ENCODE peak calls at places on chromosome 15, in four cellular contexts. One of them, this sample, is unnamed.

GRCh38 chr15:47517737-47518136 is 199.6 kb upstream of the SEMA6D start:
- DNase-seq in GM12878: no peak
- DNase-seq in H1: no peak
- DNase-seq in K562: no peak
- DNase-seq in this sample: no peak

GRCh38 chr15:31342781-31343626 is 16.4 kb downstream of the KLF13 start:
- DNase-seq in GM12878: no peak
- DNase-seq in H1: no peak
- DNase-seq in K562: no peak
- DNase-seq in this sample: no peak

GRCh38 chr15:42090781-42091180 is 3.6 kb downstream of the PLA2G4D start:
- DNase-seq in H1: no peak
- DNase-seq in K562: no peak
- DNase-seq in GM12878: no peak
- DNase-seq in this sample: no peak

GRCh38 chr15:47582283-47582682 is 135.0 kb upstream of the SEMA6D start:
- DNase-seq in GM12878: no peak
- DNase-seq in H1: no peak
- DNase-seq in K562: no peak
- DNase-seq in this sample: no peak

GRCh38 chr15:30859091-30859874 is 44.4 kb upstream of the FAN1 start:
- DNase-seq in K562: peak
- DNase-seq in H1: no peak
- DNase-seq in GM12878: no peak
- DNase-seq in this sample: peak

GRCh38 chr15:74050127-74050526 is 32.2 kb downstream of the GOLGA6A start:
- DNase-seq in GM12878: no peak
- DNase-seq in H1: no peak
- DNase-seq in K562: no peak
- DNase-seq in this sample: no peak

GRCh38 chr15:29035571-29036285 is 150.0 kb downstream of the APBA2 start:
- DNase-seq in GM12878: no peak
- DNase-seq in H1: no peak
- DNase-seq in K562: no peak
- DNase-seq in this sample: no peak

GRCh38 chr15:62558640-62559039 is 393.6 kb upstream of the C2CD4B start:
- DNase-seq in H1: no peak
- DNase-seq in GM12878: no peak
- DNase-seq in K562: no peak
- DNase-seq in this sample: peak

GRCh38 chr15:25905140-25905539 is 42.0 kb upstream of the ATP10A start:
- DNase-seq in GM12878: no peak
- DNase-seq in K562: no peak
- DNase-seq in H1: no peak
- DNase-seq in this sample: no peak

GRCh38 chr15:50531163-50531562 is 15.3 kb downstream of the USP50 start:
- DNase-seq in H1: no peak
- DNase-seq in GM12878: no peak
- DNase-seq in K562: no peak
- DNase-seq in this sample: no peak

GRCh38 chr15:28912422-28912821 is 26.6 kb downstream of the APBA2 start:
- DNase-seq in K562: no peak
- DNase-seq in H1: no peak
- DNase-seq in GM12878: no peak
- DNase-seq in this sample: no peak

GRCh38 chr15:69578792-69579587 is 126.4 kb downstream of the RPLP1 start:
- DNase-seq in GM12878: no peak
- DNase-seq in H1: no peak
- DNase-seq in K562: no peak
- DNase-seq in this sample: no peak

GRCh38 chr15:56523521-56523920 is 58.6 kb upstream of the MNS1 start:
- DNase-seq in H1: no peak
- DNase-seq in GM12878: no peak
- DNase-seq in K562: no peak
- DNase-seq in this sample: no peak

GRCh38 chr15:86125775-86126174 is 46.1 kb downstream of the AGBL1 start:
- DNase-seq in H1: no peak
- DNase-seq in K562: no peak
- DNase-seq in GM12878: no peak
- DNase-seq in this sample: no peak

GRCh38 chr15:28977377-28978010 is 91.7 kb downstream of the APBA2 start:
- DNase-seq in GM12878: no peak
- DNase-seq in K562: no peak
- DNase-seq in H1: no peak
- DNase-seq in this sample: no peak

GRCh38 chr15:25175033-25175788 is 220.4 kb downstream of the SNRPN start:
- DNase-seq in GM12878: no peak
- DNase-seq in K562: no peak
- DNase-seq in H1: no peak
- DNase-seq in this sample: no peak

GRCh38 chr15:42994546-42994945 is 74.0 kb upstream of the TTBK2 start:
- DNase-seq in GM12878: no peak
- DNase-seq in H1: no peak
- DNase-seq in K562: no peak
- DNase-seq in this sample: no peak

GRCh38 chr15:95259965-95260364 is 1028.6 kb downstream of the MCTP2 start:
- DNase-seq in K562: peak
- DNase-seq in H1: no peak
- DNase-seq in GM12878: no peak
- DNase-seq in this sample: no peak

GRCh38 chr15:32957219-32957618 is 237.3 kb downstream of the FMN1 start:
- DNase-seq in K562: no peak
- DNase-seq in GM12878: no peak
- DNase-seq in H1: no peak
- DNase-seq in this sample: no peak

GRCh38 chr15:32952062-32952461 is 234.3 kb downstream of the GREM1 start:
- DNase-seq in GM12878: no peak
- DNase-seq in K562: no peak
- DNase-seq in H1: no peak
- DNase-seq in this sample: no peak

GRCh38 chr15:32952901-32953889 is 235.4 kb downstream of the GREM1 start:
- DNase-seq in GM12878: no peak
- DNase-seq in K562: no peak
- DNase-seq in H1: peak
- DNase-seq in this sample: no peak

GRCh38 chr15:32959077-32959476 is 235.4 kb downstream of the FMN1 start:
- DNase-seq in H1: no peak
- DNase-seq in GM12878: no peak
- DNase-seq in K562: no peak
- DNase-seq in this sample: no peak

GRCh38 chr15:32956006-32956405 is 238.2 kb downstream of the GREM1 start:
- DNase-seq in H1: no peak
- DNase-seq in K562: peak
- DNase-seq in GM12878: no peak
- DNase-seq in this sample: peak
- TF ChIP-seq HDAC6 in H1: no peak
- TF ChIP-seq HDAC6 in K562: no peak
- TF ChIP-seq HDAC6 in GM12878: no peak
- TF ChIP-seq HDAC6 in this sample: no peak

DNA sequence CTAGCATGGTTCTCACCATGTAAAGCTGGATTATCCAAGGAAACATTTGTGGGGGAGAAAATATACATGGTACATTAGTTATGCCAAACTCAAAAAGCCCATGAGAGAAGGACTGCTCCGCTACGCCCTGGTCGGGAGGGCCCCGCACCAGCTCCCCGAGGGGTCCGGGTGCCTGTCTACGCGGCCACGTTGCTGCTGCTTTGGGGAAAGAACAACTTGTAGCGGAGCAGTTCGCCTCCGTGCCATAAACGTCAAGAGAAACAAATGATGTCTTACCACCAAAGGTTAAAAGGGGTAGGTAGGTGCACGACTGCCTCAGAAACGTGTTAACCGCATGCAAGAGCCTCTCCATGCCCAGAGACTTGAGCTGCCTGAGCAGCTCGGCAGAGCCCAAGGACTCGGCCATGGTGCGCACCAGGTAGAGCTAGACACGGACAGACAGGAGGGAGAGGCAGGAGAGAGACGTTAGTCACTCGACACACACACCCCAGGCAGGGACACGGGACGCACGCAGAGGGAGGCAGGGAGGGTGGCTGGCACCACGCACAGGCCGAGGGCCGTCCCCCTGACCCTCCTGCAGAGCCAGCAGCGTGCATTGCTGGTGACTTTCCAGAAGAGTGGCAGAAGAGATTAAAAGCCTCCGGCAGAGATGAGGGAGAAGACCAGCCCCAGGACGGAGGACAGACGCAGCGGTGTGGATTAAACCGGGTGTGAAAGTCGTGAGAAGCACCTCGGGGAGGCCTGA is 63.4 kb downstream of the CYFIP1 start:
- DNase-seq in H1: no peak
- DNase-seq in K562: no peak
- DNase-seq in GM12878: no peak
- DNase-seq in this sample: no peak
- TF ChIP-seq HDAC6 in H1: no peak
- TF ChIP-seq HDAC6 in K562: no peak
- TF ChIP-seq HDAC6 in GM12878: no peak
- TF ChIP-seq HDAC6 in this sample: no peak

GRCh38 chr15:70761931-70762468 is 1.4 kb downstream of the UACA start:
- DNase-seq in H1: no peak
- DNase-seq in GM12878: no peak
- DNase-seq in K562: no peak
- DNase-seq in this sample: no peak

GRCh38 chr15:70761046-70761445 is 2.3 kb downstream of the UACA start:
- DNase-seq in GM12878: no peak
- DNase-seq in H1: no peak
- DNase-seq in K562: no peak
- DNase-seq in this sample: no peak

GRCh38 chr15:70763950-70764730 is 782 bp upstream of the UACA start:
- DNase-seq in K562: no peak
- DNase-seq in H1: no peak
- DNase-seq in GM12878: no peak
- DNase-seq in this sample: no peak

GRCh38 chr15:70763120-70763949 is at the start of gene UACA:
- DNase-seq in GM12878: peak
- DNase-seq in K562: peak
- DNase-seq in H1: peak
- DNase-seq in this sample: peak

GRCh38 chr15:70762469-70763119 is 764 bp downstream of the UACA start:
- DNase-seq in H1: peak
- DNase-seq in GM12878: no peak
- DNase-seq in K562: no peak
- DNase-seq in this sample: no peak
- TF ChIP-seq HDAC6 in H1: no peak
- TF ChIP-seq HDAC6 in GM12878: no peak
- TF ChIP-seq HDAC6 in K562: no peak
- TF ChIP-seq HDAC6 in this sample: no peak

GRCh38 chr15:37701230-37701629 is 233.2 kb upstream of the TMCO5A start:
- DNase-seq in K562: no peak
- DNase-seq in GM12878: no peak
- DNase-seq in H1: no peak
- DNase-seq in this sample: no peak

GRCh38 chr15:37695719-37696118 is 238.7 kb upstream of the TMCO5A start:
- DNase-seq in K562: no peak
- DNase-seq in H1: no peak
- DNase-seq in GM12878: no peak
- DNase-seq in this sample: no peak

GRCh38 chr15:37698679-37699078 is 235.8 kb upstream of the TMCO5A start:
- DNase-seq in K562: no peak
- DNase-seq in H1: no peak
- DNase-seq in GM12878: no peak
- DNase-seq in this sample: no peak
- TF ChIP-seq HDAC6 in K562: no peak
- TF ChIP-seq HDAC6 in H1: no peak
- TF ChIP-seq HDAC6 in GM12878: no peak
- TF ChIP-seq HDAC6 in this sample: no peak